ENCODE peak calls at places on chromosomes 13 and 19, in eight cellular contexts. Y is mucosa of descending colon; O is NCI-H1092 treated with DMSO at 0.1 percent for 48 hours; D is stimulated activated CD4-positive, alpha-beta T cell treated with anti-CD3 and anti-CD28 coated beads, TNF-alpha, amount 100 ng/mL, for 1 hour; I is mucosa of gallbladder; G is kidney glomerular epithelial cell; T is CD8-positive, alpha-beta T cell; W is fibroblast of the aortic adventitia. M is an unnamed sample.

GRCh38 chr19:10209305-10209704 is 14.6 kb upstream of the DNMT1 start:
- DNase-seq in D (no peak), O (no peak), T (no peak), W (peak), Y (no peak), I (no peak), G (no peak), M (no peak)

GRCh38 chr19:9839415-9839814 is 4.3 kb downstream of the PIN1 start:
- DNase-seq in O (no peak), D (no peak), T (no peak), G (no peak), W (no peak), Y (no peak), I (peak), M (no peak)

GRCh38 chr13:51538626-51539179 is 45.6 kb upstream of the WDFY2 start:
- DNase-seq in T (no peak), W (no peak), G (no peak), O (no peak), Y (no peak), I (no peak), D (no peak), M (no peak)

GRCh38 chr13:19818223-19818842 is 35.6 kb upstream of the PSPC1 start:
- DNase-seq in Y (peak), I (no peak), G (no peak), D (peak), T (peak), W (no peak), O (no peak), M (peak)

GRCh38 chr19:20060282-20060681 is 17.5 kb upstream of the ZNF90 start:
- DNase-seq in D (no peak), T (no peak), I (no peak), G (no peak), W (no peak), O (no peak), Y (no peak), M (no peak)

GRCh38 chr19:277581-278165 is 13.5 kb downstream of the PLPP2 start:
- DNase-seq in I (no peak), G (peak), T (no peak), Y (no peak), O (no peak), D (no peak), W (peak), M (no peak)

GRCh38 chr13:35838356-35838755 is 292.8 kb downstream of the DCLK1 start:
- DNase-seq in I (no peak), G (peak), O (no peak), Y (no peak), D (no peak), T (no peak), W (peak), M (no peak)

GRCh38 chr19:29483641-29483920 is 42.2 kb upstream of the VSTM2B start:
- DNase-seq in D (no peak), T (peak), O (no peak), Y (no peak), G (no peak), W (no peak), I (no peak), M (no peak)

GRCh38 chr19:45499196-45500180 is 1.2 kb downstream of the PPM1N start:
- DNase-seq in G (no peak), Y (peak), I (peak), O (no peak), W (no peak), D (peak), T (peak), M (peak)

GRCh38 chr19:46605356-46605821 is 4.3 kb downstream of the CALM3 start:
- DNase-seq in Y (peak), D (no peak), O (no peak), T (peak), G (no peak), W (peak), I (no peak), M (no peak)

GRCh38 chr13:38202730-38203129 is 146.9 kb upstream of the UFM1 start:
- DNase-seq in G (no peak), O (no peak), Y (no peak), T (no peak), I (no peak), D (no peak), W (peak), M (no peak)

GRCh38 chr13:99312493-99312883 is 5.3 kb upstream of the GPR183 start:
- DNase-seq in G (peak), O (no peak), I (peak), Y (peak), T (no peak), D (no peak), W (peak), M (no peak)

GRCh38 chr19:49469828-49470614 is 4.0 kb upstream of the FLT3LG start:
- DNase-seq in D (no peak), I (no peak), G (no peak), T (peak), O (no peak), W (no peak), Y (peak), M (peak)

GRCh38 chr19:58326501-58326913 is 287 bp upstream of the ZSCAN22 start:
- DNase-seq in T (no peak), G (no peak), O (no peak), Y (no peak), I (no peak), D (no peak), W (no peak), M (no peak)

GRCh38 chr13:21005193-21005592 is 56.2 kb downstream of the LATS2 start:
- DNase-seq in I (no peak), W (no peak), T (no peak), O (no peak), D (no peak), Y (no peak), G (no peak), M (no peak)

GRCh38 chr19:39211731-39212376 is 7.8 kb upstream of the SYCN start:
- DNase-seq in G (no peak), I (no peak), Y (no peak), W (no peak), D (no peak), T (no peak), O (no peak), M (no peak)

GRCh38 chr13:109892101-109892500 is 105.7 kb upstream of the IRS2 start:
- DNase-seq in W (no peak), T (no peak), G (no peak), I (no peak), Y (no peak), D (no peak), O (no peak), M (no peak)

GRCh38 chr13:50691176-50691681 is 152.3 kb downstream of the DLEU7 start:
- DNase-seq in T (no peak), Y (no peak), O (no peak), W (peak), I (no peak), G (no peak), D (no peak), M (no peak)

GRCh38 chr13:48731957-48732569 is 78.3 kb downstream of the CYSLTR2 start:
- DNase-seq in Y (peak), O (no peak), W (no peak), D (peak), I (peak), G (no peak), T (peak), M (peak)

GRCh38 chr19:39136225-39136940 is 10.8 kb downstream of the PAK4 start:
- DNase-seq in O (no peak), T (no peak), W (no peak), D (no peak), G (no peak), I (no peak), Y (peak), M (no peak)

GRCh38 chr19:2512523-2513431 is 36.9 kb downstream of the GADD45B start:
- DNase-seq in D (no peak), W (no peak), I (no peak), G (no peak), O (no peak), Y (no peak), T (no peak), M (no peak)

GRCh38 chr19:48111280-48111679 is 663 bp upstream of the PLA2G4C start:
- DNase-seq in I (no peak), Y (no peak), O (no peak), W (no peak), T (no peak), D (no peak), G (no peak), M (no peak)

GRCh38 chr19:1942934-1943555 is 2.1 kb downstream of the CSNK1G2 start:
- DNase-seq in W (no peak), I (no peak), O (no peak), T (no peak), D (no peak), G (no peak), Y (no peak), M (no peak)

GRCh38 chr13:50678464-50679162 is 164.9 kb downstream of the DLEU7 start:
- DNase-seq in T (no peak), Y (no peak), W (peak), O (no peak), I (no peak), G (no peak), D (no peak), M (no peak)

GRCh38 chr13:42753697-42754096 is 27.7 kb upstream of the FAM216B start:
- DNase-seq in Y (no peak), O (no peak), I (no peak), W (no peak), T (no peak), G (no peak), D (no peak), M (no peak)

GRCh38 chr19:41951686-41952172 is 7.4 kb downstream of the RABAC1 start:
- DNase-seq in W (peak), O (peak), Y (peak), I (peak), T (peak), G (peak), D (peak), M (peak)

GRCh38 chr19:53808710-53809125 is 15.4 kb downstream of the NLRP12 start:
- DNase-seq in W (peak), I (no peak), O (no peak), Y (no peak), D (no peak), G (no peak), T (no peak), M (no peak)

GRCh38 chr19:31448221-31448657 is 99.0 kb upstream of the TSHZ3 start:
- DNase-seq in T (no peak), W (peak), G (no peak), I (peak), D (no peak), O (no peak), Y (peak), M (no peak)

GRCh38 chr13:24145231-24145630 is 15.3 kb upstream of the SPATA13 start:
- DNase-seq in O (no peak), Y (no peak), D (no peak), G (no peak), I (no peak), T (no peak), W (no peak), M (no peak)